ENCODE peak calls at places on chromosomes 11 and 22, in four cellular contexts. A is psoas muscle, T is NCI-H748 treated with DMSO at 0.1 percent for 48 hours, S is Calu3. C is an unnamed sample.

GRCh38 chr11:11347583-11347982 is 5.5 kb downstream of the CSNK2A3 start:
- DNase-seq in A (no peak), S (no peak), T (no peak), C (no peak)

GRCh38 chr11:117045956-117046355 is 52.3 kb downstream of the SIK3 start:
- DNase-seq in A (no peak), S (no peak), T (no peak), C (no peak)

GRCh38 chr11:111635706-111636045 is 33.4 kb downstream of the SIK2 start:
- DNase-seq in S (no peak), A (no peak), T (no peak), C (no peak)

GRCh38 chr11:58395581-58395980 is 11.1 kb downstream of the OR5B3 start:
- DNase-seq in A (no peak), S (no peak), T (no peak), C (no peak)

GRCh38 chr22:37309221-37310074 is 27.1 kb downstream of the CYTH4 start:
- DNase-seq in S (no peak), T (no peak), A (peak), C (no peak)

GRCh38 chr11:7971846-7972245 is 6.6 kb upstream of the NLRP10 start:
- DNase-seq in A (no peak), S (no peak), T (no peak), C (no peak)

GRCh38 chr11:67648140-67648795 is 2.3 kb downstream of the ACY3 start:
- DNase-seq in T (no peak), A (no peak), S (no peak), C (no peak)

GRCh38 chr22:33315954-33316353 is 257.8 kb upstream of the SYN3 start:
- DNase-seq in A (no peak), S (no peak), T (no peak), C (no peak)

GRCh38 chr22:28817919-28818859 is 17.8 kb upstream of the XBP1 start:
- DNase-seq in T (no peak), A (no peak), S (peak), C (no peak)

GRCh38 chr22:37416389-37416788 is 10.9 kb downstream of the ELFN2 start:
- DNase-seq in A (no peak), T (no peak), S (no peak), C (no peak)

GRCh38 chr11:19598456-19598855 is 114.2 kb upstream of the NAV2 start:
- DNase-seq in S (no peak), A (no peak), T (no peak), C (no peak)

C was measured in endothelial cell of umbilical vein.